ENCODE peak calls at places on chromosomes 5 and 9, in ten cellular contexts. U, N, C, T, P, M, S, L, J and Y are unnamed samples. For H3K27me3, the result is how much of the 10 kb centered on the place peaks cover.

GRCh38 chr5:34490501-34491250 is 165.5 kb upstream of the RAI14 start:
- DNase-seq in U (no peak), J (no peak), P (no peak), C (no peak), S (no peak), L (no peak), T (no peak), M (no peak), N (no peak), Y (no peak)

GRCh38 chr5:103532116-103532734 is 30.4 kb downstream of the NUDT12 start:
- DNase-seq in C (no peak), T (peak), S (no peak), N (no peak), L (no peak), M (no peak), J (no peak), P (no peak), U (no peak), Y (no peak)

GRCh38 chr5:29015523-29015922 is 1977.1 kb upstream of the CDH9 start:
- DNase-seq in M (no peak), J (no peak), S (no peak), L (no peak), U (no peak), N (no peak), T (no peak), P (no peak), C (no peak), Y (no peak)

GRCh38 chr9:124291801-124292396 is 34.1 kb downstream of the NEK6 start:
- DNase-seq in S (peak), U (no peak), L (peak), N (no peak), J (no peak), M (no peak), C (no peak), P (no peak), T (no peak), Y (no peak)

GRCh38 chr9:132006657-132007370 is 72.9 kb downstream of the MED27 start:
- DNase-seq in N (no peak), L (no peak), U (no peak), P (no peak), S (no peak), J (no peak), T (no peak), M (no peak), C (peak), Y (no peak)

GRCh38 chr5:168244838-168245555 is 46.4 kb upstream of the WWC1 start:
- DNase-seq in S (no peak), C (no peak), L (no peak), U (no peak), N (no peak), T (no peak), J (no peak), M (no peak), P (no peak), Y (no peak)

GRCh38 chr5:169960659-169961058 is 19.6 kb downstream of the INSYN2B start:
- DNase-seq in T (no peak), C (no peak), L (no peak), N (no peak), S (no peak), M (no peak), U (no peak), P (no peak), J (no peak), Y (no peak)

GRCh38 chr5:157913575-157913974 is 54.6 kb upstream of the CLINT1 start:
- DNase-seq in P (no peak), L (no peak), U (no peak), N (no peak), J (no peak), M (no peak), T (no peak), C (no peak), S (no peak), Y (no peak)

GRCh38 chr9:133888779-133889491 is 103.2 kb downstream of the VAV2 start:
- DNase-seq in S (no peak), M (no peak), U (no peak), L (no peak), T (no peak), P (no peak), N (no peak), J (no peak), C (no peak), Y (no peak)

GRCh38 chr9:37107701-37108100 is 12.7 kb upstream of the ZCCHC7 start:
- DNase-seq in S (no peak), T (no peak), U (no peak), P (no peak), M (no peak), L (no peak), J (peak), N (no peak), C (no peak), Y (peak)

GRCh38 chr5:114311943-114312342 is 49.9 kb upstream of the KCNN2 start:
- DNase-seq in U (no peak), J (no peak), M (no peak), L (no peak), S (no peak), N (no peak), T (no peak), C (no peak), P (no peak), Y (no peak)

GRCh38 chr5:80711938-80712337 is 57.2 kb upstream of the DHFR start:
- DNase-seq in J (no peak), T (peak), U (no peak), C (no peak), N (no peak), M (no peak), P (no peak), L (peak), S (no peak), Y (no peak)

GRCh38 chr9:127422787-127423186 is 1.4 kb upstream of the ZNF79 start:
- DNase-seq in M (no peak), S (no peak), C (no peak), U (no peak), N (no peak), T (no peak), P (no peak), J (no peak), L (no peak), Y (no peak)
- H3K4me3 ChIP-seq in M (peak), S (peak), C (peak), U (peak), N (no peak), T (peak), P (peak), J (no peak), L (peak), Y (no peak)

GRCh38 chr5:175013251-175013650 is 288.9 kb downstream of the MSX2 start:
- DNase-seq in S (no peak), T (no peak), N (no peak), J (no peak), C (no peak), U (no peak), L (no peak), M (no peak), P (no peak), Y (no peak)
- H3K27me3 ChIP-seq in S (under half), T (under half), N (under half), J (under half), C (under half), U (under half), L (under half), M (under half), P (under half), Y (under half)

GRCh38 chr5:93163010-93163663 is 417.9 kb downstream of the NR2F1-AS1 start:
- DNase-seq in L (no peak), S (no peak), U (no peak), M (no peak), C (no peak), N (no peak), P (no peak), T (no peak), J (no peak), Y (no peak)
- H3K27ac ChIP-seq in L (peak), S (no peak), U (no peak), M (no peak), C (no peak), N (no peak), P (no peak), T (no peak), J (no peak), Y (no peak)

GRCh38 chr9:127878001-127878651 is 651 bp upstream of the AK1 start:
- DNase-seq in C (no peak), S (no peak), T (no peak), N (no peak), P (peak), U (no peak), M (peak), L (peak), J (no peak), Y (no peak)
- H3K4me3 ChIP-seq in C (peak), S (peak), T (peak), N (peak), P (peak), U (peak), M (peak), L (peak), J (no peak), Y (no peak)

GRCh38 chr9:138020795-138021182 is 143.2 kb downstream of the CACNA1B start:
- DNase-seq in T (no peak), M (no peak), C (no peak), U (peak), S (no peak), N (no peak), L (no peak), J (no peak), P (no peak), Y (no peak)
- H3K27me3 ChIP-seq in T (under half), M (under half), C (under half), U (half or more), S (half or more), N (under half), L (under half), J (under half), P (under half), Y (under half)

GRCh38 chr9:89621031-89621430 is 16.2 kb downstream of the GADD45G start:
- DNase-seq in M (no peak), N (no peak), C (no peak), P (no peak), J (no peak), U (no peak), T (no peak), S (no peak), L (no peak), Y (no peak)
- H3K27ac ChIP-seq in M (no peak), N (no peak), C (no peak), P (no peak), J (no peak), U (no peak), T (no peak), S (no peak), L (no peak), Y (no peak)